ENCODE peak calls at places on chromosome 14, in ten cellular contexts. O is A549, I is fibroblast of the aortic adventitia, P is GM10248, Y is esophagus muscularis mucosa, M is PC-9, D is type B pancreatic cell, U is astrocyte of the spinal cord, H is progenitor cell of endocrine pancreas, Z is D721Med. L is an unnamed sample.

GRCh38 chr14:48983355-48983888 is 602.8 kb downstream of the RPS29 start:
- DNase-seq in M (no peak), H (no peak), O (no peak), Z (no peak), Y (no peak), D (no peak), I (no peak), U (no peak), P (no peak), L (no peak)

GRCh38 chr14:23430733-23431105 is 4.7 kb downstream of the MYH7 start:
- DNase-seq in I (no peak), O (no peak), P (no peak), Z (no peak), U (no peak), Y (no peak), M (no peak), H (no peak), D (no peak), L (no peak)

GRCh38 chr14:67411820-67412421 is at the start of gene PLEK2:
- DNase-seq in M (peak), P (no peak), Y (no peak), H (no peak), D (no peak), O (peak), U (peak), Z (no peak), I (peak), L (peak)

GRCh38 chr14:34254031-34254430 is 208.0 kb downstream of the SPTSSA start:
- DNase-seq in P (no peak), M (no peak), H (no peak), D (no peak), U (no peak), Y (no peak), Z (no peak), O (no peak), I (no peak), L (no peak)

GRCh38 chr14:36467332-36467731 is 52.7 kb downstream of the NKX2-1 start:
- DNase-seq in M (no peak), P (no peak), O (no peak), Z (no peak), D (no peak), H (no peak), Y (no peak), I (no peak), U (no peak), L (no peak)

GRCh38 chr14:54901380-54902142 is 1.1 kb downstream of the GCH1 start:
- DNase-seq in Z (no peak), M (no peak), U (no peak), O (peak), I (no peak), D (no peak), Y (no peak), P (no peak), H (no peak), L (peak)

GRCh38 chr14:85852900-85853299 is 323.0 kb downstream of the FLRT2 start:
- DNase-seq in Z (no peak), D (no peak), P (no peak), H (no peak), U (no peak), O (no peak), Y (no peak), M (no peak), I (no peak), L (no peak)

GRCh38 chr14:94153750-94154350 is 20.3 kb upstream of the PPP4R4 start:
- DNase-seq in Z (no peak), Y (peak), H (no peak), O (no peak), U (no peak), M (no peak), D (no peak), P (no peak), I (no peak), L (no peak)

GRCh38 chr14:38098074-38098846 is 109.4 kb upstream of the SSTR1 start:
- DNase-seq in U (peak), H (no peak), Y (no peak), O (no peak), I (peak), P (no peak), Z (no peak), M (no peak), D (no peak), L (no peak)

GRCh38 chr14:54364555-54365415 is 32.0 kb upstream of the CDKN3 start:
- DNase-seq in H (no peak), U (peak), O (no peak), M (no peak), I (peak), D (no peak), Z (no peak), Y (no peak), P (no peak), L (no peak)

GRCh38 chr14:61537567-61538463 is 157.5 kb upstream of the HIF1A start:
- DNase-seq in Z (no peak), Y (no peak), O (peak), I (peak), M (peak), U (peak), H (no peak), P (no peak), D (no peak), L (no peak)

GRCh38 chr14:94158239-94158888 is 15.8 kb upstream of the PPP4R4 start:
- DNase-seq in Z (no peak), H (no peak), I (no peak), Y (peak), O (no peak), P (no peak), U (no peak), D (no peak), M (no peak), L (no peak)

GRCh38 chr14:102033241-102033640 is 53.6 kb downstream of the HSP90AA1 start:
- DNase-seq in M (no peak), P (no peak), D (no peak), H (no peak), U (no peak), O (no peak), Y (no peak), I (no peak), Z (no peak), L (no peak)

GRCh38 chr14:88233915-88234314 is 89.2 kb downstream of the KCNK10 start:
- DNase-seq in O (no peak), Z (no peak), I (peak), U (no peak), D (no peak), Y (no peak), H (no peak), P (no peak), M (no peak), L (peak)

GRCh38 chr14:103130965-103131364 is 7.7 kb downstream of the TNFAIP2 start:
- DNase-seq in U (peak), H (no peak), D (no peak), M (peak), I (peak), P (no peak), O (no peak), Z (no peak), Y (no peak), L (peak)

GRCh38 chr14:34593740-34594375 is 36.1 kb downstream of the SNX6 start:
- DNase-seq in H (no peak), U (peak), D (no peak), I (peak), P (no peak), O (no peak), Z (no peak), M (no peak), Y (no peak), L (peak)

GRCh38 chr14:55142466-55142865 is 13.4 kb downstream of the LGALS3 start:
- DNase-seq in U (no peak), H (no peak), Z (no peak), I (no peak), P (no peak), M (no peak), O (no peak), Y (no peak), D (no peak), L (no peak)

GRCh38 chr14:87944987-87945604 is 47.9 kb downstream of the GALC start:
- DNase-seq in M (no peak), H (no peak), D (no peak), P (peak), I (peak), O (no peak), U (peak), Y (no peak), Z (no peak), L (no peak)

GRCh38 chr14:59075503-59075902 is 113.0 kb upstream of the DAAM1 start:
- DNase-seq in P (no peak), H (no peak), Z (no peak), Y (no peak), M (no peak), I (no peak), O (no peak), D (no peak), U (no peak), L (no peak)

GRCh38 chr14:85535916-85536834 is 6.2 kb downstream of the FLRT2 start:
- DNase-seq in Z (no peak), M (no peak), U (peak), D (no peak), H (no peak), P (no peak), Y (no peak), O (peak), I (peak), L (peak)

GRCh38 chr14:24910408-24910986 is 139.4 kb downstream of the STXBP6 start:
- DNase-seq in D (no peak), P (no peak), I (no peak), Y (no peak), H (no peak), M (no peak), Z (no peak), O (no peak), U (no peak), L (no peak)

GRCh38 chr14:80084196-80084595 is 127.1 kb downstream of the DIO2 start:
- DNase-seq in Y (no peak), O (no peak), P (no peak), I (no peak), Z (no peak), H (no peak), U (no peak), M (no peak), D (no peak), L (no peak)

GRCh38 chr14:88026890-88027289 is 22.0 kb downstream of the GPR65 start:
- DNase-seq in Y (no peak), P (no peak), U (no peak), Z (no peak), D (no peak), H (no peak), M (no peak), I (no peak), O (no peak), L (no peak)

GRCh38 chr14:22850944-22851790 is 14.8 kb downstream of the MMP14 start:
- DNase-seq in D (no peak), P (no peak), I (peak), U (peak), M (no peak), Z (no peak), Y (peak), H (no peak), O (no peak), L (peak)

DNA sequence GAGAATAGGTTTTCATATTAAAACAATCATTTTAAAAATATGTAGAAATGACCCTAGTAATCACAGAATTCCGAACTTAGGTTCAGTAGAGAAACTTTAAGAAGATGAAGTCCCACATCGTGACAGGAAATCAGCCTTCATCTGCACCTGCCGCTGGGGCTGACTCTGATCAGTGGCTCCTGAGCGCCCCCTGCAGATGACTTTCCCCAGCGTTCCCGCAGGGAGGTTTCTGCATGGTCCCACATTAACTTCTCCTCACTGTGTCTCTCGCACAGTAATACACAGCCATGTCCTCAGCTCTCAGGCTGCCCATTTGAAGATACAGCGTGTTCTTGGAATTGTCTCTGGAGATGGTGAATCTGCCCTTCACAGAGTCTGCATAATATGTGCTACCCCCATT is 1131.1 kb downstream of the TMEM121 start:
- DNase-seq in M (no peak), Z (no peak), H (no peak), Y (peak), D (no peak), P (peak), O (no peak), I (no peak), U (no peak), L (peak)
- TF ChIP-seq CTCF in M (peak), Z (peak), H (no peak), Y (no peak), D (no peak), P (peak), O (no peak), I (no peak), U (no peak), L (no peak)

GRCh38 chr14:64958743-64959142 is 13.4 kb downstream of the RAB15 start:
- DNase-seq in D (no peak), M (no peak), U (no peak), H (no peak), I (no peak), O (no peak), Y (no peak), Z (no peak), P (no peak), L (no peak)

GRCh38 chr14:64958201-64958600 is 13.9 kb downstream of the RAB15 start:
- DNase-seq in Y (no peak), P (no peak), U (no peak), H (no peak), I (no peak), Z (no peak), M (no peak), D (no peak), O (no peak), L (no peak)

GRCh38 chr14:64963611-64964010 is 8.5 kb downstream of the RAB15 start:
- DNase-seq in O (no peak), U (no peak), M (no peak), H (no peak), I (no peak), Z (no peak), P (no peak), Y (no peak), D (no peak), L (no peak)

GRCh38 chr14:64956697-64957412 is 14.3 kb upstream of the GPX2 start:
- DNase-seq in M (no peak), Y (no peak), D (no peak), P (no peak), O (no peak), I (peak), U (no peak), Z (no peak), H (no peak), L (no peak)

DNA sequence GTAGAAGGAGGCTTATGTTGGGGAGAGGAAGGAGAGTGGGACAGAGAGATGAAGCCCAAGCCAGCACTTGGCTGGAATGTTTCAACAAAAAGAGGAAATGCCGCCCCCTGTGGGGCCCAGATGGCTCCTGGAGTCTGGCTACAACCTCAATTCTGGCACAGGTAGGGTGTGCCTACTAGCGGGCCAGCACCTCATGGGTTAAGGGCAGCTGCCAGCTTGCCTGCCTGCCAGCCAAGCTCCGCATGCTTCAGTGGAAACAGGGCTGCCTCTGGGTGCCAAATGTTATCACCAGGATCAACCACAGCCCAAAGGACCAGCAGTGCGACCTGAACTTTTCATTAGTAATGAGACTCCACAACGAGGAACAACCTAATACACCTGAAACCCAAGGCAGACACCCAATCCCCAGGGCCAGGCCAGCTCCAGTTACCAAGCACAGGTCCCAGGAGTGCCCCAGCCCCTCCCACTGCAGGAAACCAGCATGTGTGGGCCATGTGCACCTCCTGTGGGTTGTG is 11.3 kb downstream of the RAB15 start:
- DNase-seq in Z (no peak), D (no peak), I (no peak), P (no peak), H (no peak), O (no peak), Y (no peak), M (peak), U (no peak), L (no peak)
- TF ChIP-seq CTCF in Z (peak), D (no peak), I (no peak), P (no peak), H (no peak), O (no peak), Y (no peak), M (peak), U (peak), L (no peak)

DNA sequence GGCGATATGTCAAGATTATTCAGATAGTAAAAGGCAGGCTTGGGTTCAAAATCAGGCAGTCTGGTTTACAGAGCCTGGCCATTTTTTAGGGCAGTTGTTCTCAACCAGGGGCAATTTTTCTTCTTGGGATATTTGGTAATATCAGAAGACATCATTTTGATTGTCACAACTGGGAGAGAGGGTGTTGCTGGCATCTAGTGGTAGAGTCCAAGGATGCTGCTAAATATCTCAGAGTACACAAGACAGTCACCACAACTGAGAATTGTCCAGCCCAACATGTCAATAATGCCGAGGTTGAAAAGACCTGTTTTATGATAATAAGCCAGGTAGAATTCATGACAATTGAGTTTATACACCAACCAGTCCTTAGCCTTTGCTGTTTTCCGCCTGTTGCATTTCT is 733.9 kb downstream of the NRXN3 start:
- DNase-seq in H (no peak), Y (no peak), I (no peak), D (no peak), M (no peak), P (no peak), O (no peak), Z (no peak), U (no peak), L (no peak)
- TF ChIP-seq CTCF in H (no peak), Y (no peak), I (no peak), D (no peak), M (peak), P (no peak), O (no peak), Z (peak), U (no peak), L (no peak)

GRCh38 chr14:99430491-99430890 is 50.2 kb downstream of the SETD3 start:
- DNase-seq in U (no peak), Z (no peak), I (no peak), M (no peak), D (no peak), O (peak), Y (no peak), H (no peak), P (peak), L (no peak)
- TF ChIP-seq CTCF in U (peak), Z (no peak), I (peak), M (no peak), D (peak), O (no peak), Y (peak), H (peak), P (no peak), L (peak)

GRCh38 chr14:77616454-77617229 is at the start of gene SPTLC2:
- DNase-seq in U (peak), D (peak), Z (peak), Y (peak), M (peak), P (peak), H (peak), O (peak), I (peak), L (peak)
- TF ChIP-seq CTCF in U (peak), D (no peak), Z (peak), Y (no peak), M (no peak), P (peak), H (no peak), O (peak), I (no peak), L (no peak)

GRCh38 chr14:72759670-72760069 is 134.2 kb downstream of the DPF3 start:
- DNase-seq in O (no peak), D (no peak), U (no peak), I (no peak), M (no peak), Z (no peak), P (no peak), H (no peak), Y (no peak), L (no peak)

GRCh38 chr14:72756967-72757366 is 136.9 kb downstream of the DPF3 start:
- DNase-seq in Z (no peak), M (no peak), I (no peak), H (no peak), D (no peak), U (no peak), O (no peak), Y (no peak), P (no peak), L (no peak)

GRCh38 chr14:72755766-72756165 is 138.1 kb downstream of the DPF3 start:
- DNase-seq in D (no peak), I (no peak), P (no peak), O (no peak), U (no peak), Y (no peak), H (no peak), Z (no peak), M (no peak), L (no peak)

GRCh38 chr14:72758993-72759392 is 134.9 kb downstream of the DPF3 start:
- DNase-seq in P (no peak), Y (no peak), Z (no peak), O (no peak), U (no peak), H (no peak), I (no peak), D (no peak), M (no peak), L (no peak)

GRCh38 chr14:72758420-72758819 is 135.5 kb downstream of the DPF3 start:
- DNase-seq in Z (no peak), H (no peak), Y (no peak), O (no peak), U (no peak), D (no peak), P (no peak), M (no peak), I (no peak), L (no peak)
- TF ChIP-seq CTCF in Z (no peak), H (no peak), Y (no peak), O (no peak), U (no peak), D (no peak), P (no peak), M (no peak), I (no peak), L (no peak)

GRCh38 chr14:104469591-104469990 is 110.0 kb upstream of the C14orf180 start:
- DNase-seq in P (no peak), Z (no peak), U (no peak), D (no peak), M (no peak), I (no peak), Y (peak), O (no peak), H (no peak), L (no peak)
- TF ChIP-seq CTCF in P (no peak), Z (no peak), U (no peak), D (no peak), M (no peak), I (no peak), Y (no peak), O (no peak), H (no peak), L (no peak)

DNA sequence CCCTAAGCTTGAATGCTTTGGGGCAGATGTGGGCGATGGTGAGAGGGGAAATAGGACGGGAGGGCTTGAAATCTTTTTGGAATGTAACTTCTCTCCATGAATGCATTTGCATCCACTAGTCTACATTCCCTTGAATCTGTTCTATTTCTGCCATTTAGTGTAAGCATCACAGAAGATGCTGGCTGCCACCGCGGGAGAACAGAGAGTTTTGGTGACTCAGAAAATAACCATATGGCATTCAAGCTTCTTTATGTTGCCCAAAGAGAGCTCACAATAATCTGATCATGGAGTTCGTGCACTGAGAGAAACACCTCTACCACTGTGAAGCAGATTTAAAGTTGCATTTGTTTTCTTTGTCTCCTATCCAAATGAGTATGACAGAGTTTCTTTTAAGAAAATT is 52.6 kb upstream of the OTX2 start:
- DNase-seq in O (no peak), Y (no peak), I (no peak), U (no peak), Z (no peak), D (no peak), H (no peak), M (no peak), P (no peak), L (no peak)
- TF ChIP-seq CTCF in O (no peak), Y (no peak), I (no peak), U (no peak), Z (no peak), D (no peak), H (no peak), M (no peak), P (no peak), L (no peak)

L was measured in testis.